ENCODE peak calls at places on chromosomes 5 and 9, in six cellular contexts. A is pancreas, P is HCT116, W is A549, L is left lung, D is heart left ventricle. K is an unnamed sample.

GRCh38 chr9:93127395-93127911 is 6.6 kb downstream of the NINJ1 start:
- ATAC-seq in D (peak; percentile 5), A (peak; percentile 33), P (no peak), L (peak; percentile 58), W (no peak), K (no peak)

GRCh38 chr5:118441956-118442355 is 546.4 kb downstream of the DTWD2 start:
- ATAC-seq in D (peak; percentile 53), A (no peak), L (no peak), P (no peak), W (no peak), K (no peak)

GRCh38 chr9:37002413-37003217 is 31.5 kb downstream of the PAX5 start:
- ATAC-seq in A (no peak), P (no peak), W (no peak), D (no peak), L (no peak), K (no peak)

GRCh38 chr5:168085321-168086040 is 206.0 kb upstream of the WWC1 start:
- ATAC-seq in W (peak; percentile 35), A (no peak), P (no peak), L (no peak), D (peak; percentile 41), K (no peak)

GRCh38 chr9:7974335-7975005 is 174.9 kb upstream of the DMAC1 start:
- ATAC-seq in D (no peak), A (peak; percentile 24), P (no peak), L (no peak), W (no peak), K (no peak)

GRCh38 chr5:178186417-178186816 is 754 bp downstream of the GMCL2 start:
- ATAC-seq in L (no peak), W (no peak), P (no peak), A (no peak), D (no peak), K (no peak)

GRCh38 chr9:22139261-22139660 is 130.2 kb upstream of the CDKN2B start:
- ATAC-seq in A (no peak), D (no peak), W (peak; percentile 14), P (no peak), L (no peak), K (no peak)

GRCh38 chr9:95506438-95506691 is 10.4 kb downstream of the PTCH1 start:
- ATAC-seq in P (no peak), D (no peak), W (peak; percentile 3), A (no peak), L (no peak), K (no peak)

GRCh38 chr5:173035904-173036707 is 20.0 kb upstream of the CREBRF start:
- ATAC-seq in D (no peak), L (peak; percentile 76), A (no peak), W (no peak), P (no peak), K (no peak)

GRCh38 chr9:107276966-107277710 is 5.9 kb upstream of the RAD23B start:
- ATAC-seq in D (no peak), A (no peak), L (no peak), W (no peak), P (no peak), K (peak; percentile 26)

GRCh38 chr9:76465442-76466298 is 6.7 kb downstream of the GCNT1 start:
- ATAC-seq in D (no peak), L (no peak), W (no peak), A (no peak), P (no peak), K (no peak)

GRCh38 chr5:154611341-154611767 is 133.3 kb upstream of the HAND1 start:
- ATAC-seq in L (peak; percentile 32), A (peak; percentile 18), P (no peak), D (peak; percentile 9), W (no peak), K (no peak)

GRCh38 chr5:142441638-142442037 is 116.8 kb upstream of the SPRY4 start:
- ATAC-seq in W (no peak), P (peak; percentile 46), A (peak; percentile 32), D (no peak), L (peak; percentile 46), K (no peak)

GRCh38 chr5:98458004-98458403 is 315.5 kb upstream of the RGMB start:
- ATAC-seq in P (no peak), D (no peak), A (no peak), W (no peak), L (no peak), K (no peak)

GRCh38 chr9:120555884-120556283 is 24.1 kb downstream of the CDK5RAP2 start:
- ATAC-seq in A (no peak), L (peak; percentile 34), P (no peak), W (no peak), D (no peak), K (no peak)

GRCh38 chr9:129938291-129938979 is 103.2 kb downstream of the USP20 start:
- ATAC-seq in D (peak; percentile 12), A (no peak), W (no peak), P (no peak), L (peak; percentile 22), K (peak; percentile 48)
- H3K27ac ChIP-seq in D (peak overlapping the region; percentile 76), A (no peak overlapping the region), W (no peak overlapping the region), P (no peak overlapping the region), L (peak overlapping the region; percentile 46), K (peak overlapping the region; percentile 32)

GRCh38 chr9:124884376-124884775 is 22.4 kb downstream of the ARPC5L start:
- ATAC-seq in A (no peak), P (no peak), W (no peak), L (no peak), D (no peak), K (no peak)

GRCh38 chr9:124886866-124887492 is 25.0 kb downstream of the ARPC5L start:
- ATAC-seq in W (no peak), L (no peak), P (no peak), A (no peak), D (no peak), K (no peak)

GRCh38 chr9:124887832-124888231 is 25.9 kb downstream of the ARPC5L start:
- ATAC-seq in W (no peak), P (no peak), A (no peak), L (no peak), D (no peak), K (no peak)

GRCh38 chr9:124885551-124885950 is 23.6 kb downstream of the ARPC5L start:
- ATAC-seq in L (no peak), W (no peak), D (no peak), A (no peak), P (peak; percentile 11), K (no peak)

DNA sequence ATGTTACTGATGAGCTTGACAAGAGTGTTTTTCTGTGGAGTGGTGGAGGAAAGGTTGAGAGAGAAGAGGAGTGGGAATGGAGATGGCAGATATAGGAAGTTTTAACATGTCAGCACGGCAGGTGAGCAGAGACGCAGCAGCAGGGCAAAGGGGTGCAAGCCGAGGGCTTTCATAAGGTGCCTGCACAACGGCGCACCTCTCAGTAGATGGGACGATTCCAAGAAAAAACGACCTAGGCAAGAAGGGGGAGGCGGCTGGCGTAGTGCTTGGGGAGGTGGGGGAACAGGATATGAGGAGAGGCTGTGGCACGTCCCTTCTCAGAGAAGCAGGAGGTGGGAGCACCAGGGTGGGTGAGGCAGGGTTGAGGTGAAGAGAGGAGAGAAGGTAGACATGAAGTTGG is 24.5 kb downstream of the ARPC5L start:
- ATAC-seq in A (no peak), D (no peak), W (no peak), P (no peak), L (no peak), K (no peak)
- H3K9me3 ChIP-seq in A (no peaks in the 10 kb centered on the region), D (no peaks in the 10 kb centered on the region), W (no peaks in the 10 kb centered on the region), P (no peaks in the 10 kb centered on the region), L (no peaks in the 10 kb centered on the region), K (no peaks in the 10 kb centered on the region)

DNA sequence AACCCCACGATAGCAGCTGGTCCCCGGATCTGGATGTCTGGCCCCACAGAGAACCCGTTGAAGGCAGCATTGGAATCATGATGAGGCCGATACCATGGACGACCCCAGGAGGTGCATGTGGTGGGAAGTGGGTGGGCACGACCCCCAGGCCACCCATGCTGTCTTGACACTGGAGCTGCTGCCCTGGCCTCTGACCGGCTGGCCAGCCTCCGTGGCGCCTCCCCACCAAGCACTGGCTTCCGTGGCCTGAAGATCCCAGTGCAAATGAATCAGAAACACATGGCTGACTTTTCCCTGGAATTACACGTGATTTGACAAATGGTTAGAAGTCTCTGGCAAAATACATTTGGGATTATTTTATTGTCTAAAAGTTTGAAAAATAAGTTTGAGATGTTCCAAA is 259.0 kb upstream of the IRX1 start:
- ATAC-seq in L (no peak), P (no peak), W (no peak), A (no peak), D (no peak), K (no peak)
- H3K4me3 ChIP-seq in L (no peak overlapping the region), P (no peak overlapping the region), W (no peak overlapping the region), A (no peak overlapping the region), D (no peak overlapping the region), K (no peak overlapping the region)

GRCh38 chr9:137316012-137316981 is 14.2 kb upstream of the NRARP start:
- ATAC-seq in D (peak; percentile 52), P (peak; percentile 71), L (peak; percentile 65), A (peak; percentile 6), W (peak; percentile 50), K (no peak)
- H3K27ac ChIP-seq in D (peak overlapping the region; percentile 62), P (peak overlapping the region; percentile 55), L (no peak overlapping the region), A (peak overlapping the region; percentile 22), W (peak overlapping the region; percentile 96), K (peak overlapping the region; percentile 66)

DNA sequence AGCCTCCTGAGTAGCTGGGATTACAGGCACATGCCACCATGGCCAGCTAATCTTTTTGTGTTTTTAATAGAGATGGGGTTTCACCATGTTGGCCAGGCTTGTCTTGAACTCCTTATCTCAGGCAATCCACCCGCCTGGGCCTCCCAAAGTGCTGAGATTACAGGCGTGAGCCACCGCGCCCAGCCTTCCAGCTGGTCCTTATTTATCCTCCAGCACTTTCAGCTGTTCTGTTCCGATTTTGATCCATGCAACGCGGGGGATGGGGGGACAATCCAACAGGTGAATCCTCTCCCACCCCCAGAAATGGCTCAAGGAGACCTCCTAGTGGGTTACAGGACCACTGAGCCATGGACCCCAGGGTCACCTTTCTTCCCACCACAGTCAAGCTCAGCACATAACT is 14.7 kb upstream of the CDKN2AIPNL start:
- ATAC-seq in D (no peak), W (no peak), P (no peak), A (no peak), L (no peak), K (no peak)
- H3K9me3 ChIP-seq in D (no peaks in the 10 kb centered on the region), W (no peaks in the 10 kb centered on the region), P (no peaks in the 10 kb centered on the region), A (no peaks in the 10 kb centered on the region), L (no peaks in the 10 kb centered on the region), K (no peaks in the 10 kb centered on the region)

K was measured in gastroesophageal sphincter.